ENCODE peak calls at places on chromosomes 16 and 17, in five cellular contexts. One of them, this sample, is unnamed.

GRCh38 chr17:66417300-66417719 is 114.9 kb downstream of the PRKCA start:
- DNase-seq in midbrain: no peak
- DNase-seq in GM23248: no peak
- DNase-seq in stimulated activated CD8-positive, alpha-beta memory T cell treated with anti-CD3 and anti-CD28 coated beads, Interleukin-4, amount 100 ng/mL, for 1 hour: no peak
- DNase-seq in anterior cingulate cortex: no peak
- DNase-seq in this sample: no peak

GRCh38 chr16:88810166-88810867 is 1.4 kb downstream of the APRT start:
- DNase-seq in midbrain: no peak
- DNase-seq in GM23248: peak; percentile 45
- DNase-seq in stimulated activated CD8-positive, alpha-beta memory T cell treated with anti-CD3 and anti-CD28 coated beads, Interleukin-4, amount 100 ng/mL, for 1 hour: no peak
- DNase-seq in anterior cingulate cortex: no peak
- DNase-seq in this sample: no peak

GRCh38 chr17:30600062-30600829 is 123.0 kb downstream of the GOSR1 start:
- DNase-seq in midbrain: peak; percentile 76
- DNase-seq in GM23248: peak; percentile 91
- DNase-seq in stimulated activated CD8-positive, alpha-beta memory T cell treated with anti-CD3 and anti-CD28 coated beads, Interleukin-4, amount 100 ng/mL, for 1 hour: peak; percentile 27
- DNase-seq in anterior cingulate cortex: peak; percentile 66
- DNase-seq in this sample: peak; percentile 73

GRCh38 chr17:2181206-2181983 is 122.2 kb downstream of the SMG6 start:
- DNase-seq in midbrain: peak; percentile 61
- DNase-seq in GM23248: peak; percentile 97
- DNase-seq in stimulated activated CD8-positive, alpha-beta memory T cell treated with anti-CD3 and anti-CD28 coated beads, Interleukin-4, amount 100 ng/mL, for 1 hour: no peak
- DNase-seq in anterior cingulate cortex: peak; percentile 66
- DNase-seq in this sample: peak; percentile 72

GRCh38 chr17:9115446-9116265 is 94.3 kb downstream of the NTN1 start:
- DNase-seq in midbrain: peak; percentile 6
- DNase-seq in GM23248: peak; percentile 71
- DNase-seq in stimulated activated CD8-positive, alpha-beta memory T cell treated with anti-CD3 and anti-CD28 coated beads, Interleukin-4, amount 100 ng/mL, for 1 hour: no peak
- DNase-seq in anterior cingulate cortex: peak; percentile 8
- DNase-seq in this sample: no peak

GRCh38 chr16:84843149-84844048 is 23.6 kb downstream of the CRISPLD2 start:
- DNase-seq in midbrain: no peak
- DNase-seq in GM23248: no peak
- DNase-seq in stimulated activated CD8-positive, alpha-beta memory T cell treated with anti-CD3 and anti-CD28 coated beads, Interleukin-4, amount 100 ng/mL, for 1 hour: no peak
- DNase-seq in anterior cingulate cortex: no peak
- DNase-seq in this sample: no peak

GRCh38 chr17:82052638-82053059 is 951 bp downstream of the GPS1 start:
- DNase-seq in midbrain: no peak
- DNase-seq in GM23248: peak; percentile 55
- DNase-seq in stimulated activated CD8-positive, alpha-beta memory T cell treated with anti-CD3 and anti-CD28 coated beads, Interleukin-4, amount 100 ng/mL, for 1 hour: no peak
- DNase-seq in anterior cingulate cortex: no peak
- DNase-seq in this sample: no peak

GRCh38 chr16:80028581-80029380 is 428.2 kb upstream of the MAF start:
- DNase-seq in midbrain: no peak
- DNase-seq in GM23248: no peak
- DNase-seq in stimulated activated CD8-positive, alpha-beta memory T cell treated with anti-CD3 and anti-CD28 coated beads, Interleukin-4, amount 100 ng/mL, for 1 hour: no peak
- DNase-seq in anterior cingulate cortex: no peak
- DNase-seq in this sample: no peak

GRCh38 chr17:4556996-4557395 is 1.8 kb upstream of the MYBBP1A start:
- DNase-seq in midbrain: no peak
- DNase-seq in GM23248: no peak
- DNase-seq in stimulated activated CD8-positive, alpha-beta memory T cell treated with anti-CD3 and anti-CD28 coated beads, Interleukin-4, amount 100 ng/mL, for 1 hour: no peak
- DNase-seq in anterior cingulate cortex: no peak
- DNase-seq in this sample: no peak

GRCh38 chr17:27595208-27595607 is 35.8 kb upstream of the LGALS9 start:
- DNase-seq in midbrain: no peak
- DNase-seq in GM23248: no peak
- DNase-seq in stimulated activated CD8-positive, alpha-beta memory T cell treated with anti-CD3 and anti-CD28 coated beads, Interleukin-4, amount 100 ng/mL, for 1 hour: no peak
- DNase-seq in anterior cingulate cortex: no peak
- DNase-seq in this sample: no peak

GRCh38 chr17:77188084-77189066 is 47.6 kb downstream of the SEC14L1 start:
- DNase-seq in midbrain: no peak
- DNase-seq in GM23248: no peak
- DNase-seq in stimulated activated CD8-positive, alpha-beta memory T cell treated with anti-CD3 and anti-CD28 coated beads, Interleukin-4, amount 100 ng/mL, for 1 hour: no peak
- DNase-seq in anterior cingulate cortex: no peak
- DNase-seq in this sample: no peak

GRCh38 chr17:74877592-74878543 is 5.1 kb upstream of the FDXR start:
- DNase-seq in midbrain: no peak
- DNase-seq in GM23248: peak; percentile 38
- DNase-seq in stimulated activated CD8-positive, alpha-beta memory T cell treated with anti-CD3 and anti-CD28 coated beads, Interleukin-4, amount 100 ng/mL, for 1 hour: no peak
- DNase-seq in anterior cingulate cortex: no peak
- DNase-seq in this sample: no peak

GRCh38 chr17:77391668-77392375 is 251.1 kb downstream of the SEC14L1 start:
- DNase-seq in midbrain: no peak
- DNase-seq in GM23248: peak; percentile 98
- DNase-seq in stimulated activated CD8-positive, alpha-beta memory T cell treated with anti-CD3 and anti-CD28 coated beads, Interleukin-4, amount 100 ng/mL, for 1 hour: no peak
- DNase-seq in anterior cingulate cortex: no peak
- DNase-seq in this sample: no peak

GRCh38 chr17:76695059-76695892 is 15.5 kb downstream of the MXRA7 start:
- DNase-seq in midbrain: no peak
- DNase-seq in GM23248: peak; percentile 57
- DNase-seq in stimulated activated CD8-positive, alpha-beta memory T cell treated with anti-CD3 and anti-CD28 coated beads, Interleukin-4, amount 100 ng/mL, for 1 hour: no peak
- DNase-seq in anterior cingulate cortex: no peak
- DNase-seq in this sample: no peak

GRCh38 chr17:2198917-2199316 is 104.7 kb downstream of the SMG6 start:
- DNase-seq in midbrain: no peak
- DNase-seq in GM23248: peak; percentile 53
- DNase-seq in stimulated activated CD8-positive, alpha-beta memory T cell treated with anti-CD3 and anti-CD28 coated beads, Interleukin-4, amount 100 ng/mL, for 1 hour: no peak
- DNase-seq in anterior cingulate cortex: no peak
- DNase-seq in this sample: no peak

GRCh38 chr16:28898942-28899341 is 20.7 kb downstream of the ATP2A1 start:
- DNase-seq in midbrain: no peak
- DNase-seq in GM23248: no peak
- DNase-seq in stimulated activated CD8-positive, alpha-beta memory T cell treated with anti-CD3 and anti-CD28 coated beads, Interleukin-4, amount 100 ng/mL, for 1 hour: no peak
- DNase-seq in anterior cingulate cortex: no peak
- DNase-seq in this sample: no peak

GRCh38 chr17:77376795-77377751 is 236.3 kb downstream of the SEC14L1 start:
- DNase-seq in midbrain: no peak
- DNase-seq in GM23248: no peak
- DNase-seq in stimulated activated CD8-positive, alpha-beta memory T cell treated with anti-CD3 and anti-CD28 coated beads, Interleukin-4, amount 100 ng/mL, for 1 hour: no peak
- DNase-seq in anterior cingulate cortex: no peak
- DNase-seq in this sample: no peak

GRCh38 chr17:65557349-65558310 is 3.8 kb downstream of the AXIN2 start:
- DNase-seq in midbrain: no peak
- DNase-seq in GM23248: peak; percentile 79
- DNase-seq in stimulated activated CD8-positive, alpha-beta memory T cell treated with anti-CD3 and anti-CD28 coated beads, Interleukin-4, amount 100 ng/mL, for 1 hour: no peak
- DNase-seq in anterior cingulate cortex: no peak
- DNase-seq in this sample: no peak

GRCh38 chr17:63222655-63223054 is 223.5 kb downstream of the CYB561 start:
- DNase-seq in midbrain: no peak
- DNase-seq in GM23248: peak; percentile 8
- DNase-seq in stimulated activated CD8-positive, alpha-beta memory T cell treated with anti-CD3 and anti-CD28 coated beads, Interleukin-4, amount 100 ng/mL, for 1 hour: no peak
- DNase-seq in anterior cingulate cortex: no peak
- DNase-seq in this sample: no peak

GRCh38 chr16:4372578-4373355 is 1.1 kb downstream of the VASN start:
- DNase-seq in midbrain: peak; percentile 31
- DNase-seq in GM23248: peak; percentile 95
- DNase-seq in stimulated activated CD8-positive, alpha-beta memory T cell treated with anti-CD3 and anti-CD28 coated beads, Interleukin-4, amount 100 ng/mL, for 1 hour: no peak
- DNase-seq in anterior cingulate cortex: no peak
- DNase-seq in this sample: no peak

GRCh38 chr16:19843371-19843770 is 41.3 kb downstream of the GPRC5B start:
- DNase-seq in midbrain: no peak
- DNase-seq in GM23248: peak; percentile 18
- DNase-seq in stimulated activated CD8-positive, alpha-beta memory T cell treated with anti-CD3 and anti-CD28 coated beads, Interleukin-4, amount 100 ng/mL, for 1 hour: no peak
- DNase-seq in anterior cingulate cortex: no peak
- DNase-seq in this sample: no peak

GRCh38 chr17:77959216-77959925 is 868 bp downstream of the TNRC6C start:
- DNase-seq in midbrain: no peak
- DNase-seq in GM23248: peak; percentile 49
- DNase-seq in stimulated activated CD8-positive, alpha-beta memory T cell treated with anti-CD3 and anti-CD28 coated beads, Interleukin-4, amount 100 ng/mL, for 1 hour: no peak
- DNase-seq in anterior cingulate cortex: no peak
- DNase-seq in this sample: no peak

GRCh38 chr16:85568519-85568918 is 44.6 kb upstream of the GSE1 start:
- DNase-seq in midbrain: no peak
- DNase-seq in GM23248: no peak
- DNase-seq in stimulated activated CD8-positive, alpha-beta memory T cell treated with anti-CD3 and anti-CD28 coated beads, Interleukin-4, amount 100 ng/mL, for 1 hour: no peak
- DNase-seq in anterior cingulate cortex: no peak
- DNase-seq in this sample: no peak

GRCh38 chr16:8720080-8720966 is 45.9 kb downstream of the ABAT start:
- DNase-seq in midbrain: peak; percentile 27
- DNase-seq in GM23248: no peak
- DNase-seq in stimulated activated CD8-positive, alpha-beta memory T cell treated with anti-CD3 and anti-CD28 coated beads, Interleukin-4, amount 100 ng/mL, for 1 hour: no peak
- DNase-seq in anterior cingulate cortex: peak; percentile 34
- DNase-seq in this sample: no peak